ENCODE peak calls at places on chromosomes 4 and X, in eight cellular contexts. R is activated CD8-positive, alpha-beta T cell treated with anti-CD3 and anti-CD28 coated beads for 36 hours; M is NT2/D1; S is activated T-cell treated with anti-CD3 and anti-CD28 coated beads for 24 hours; W is SK-N-MC; B is stimulated activated CD4-positive, alpha-beta T cell treated with anti-CD3 and anti-CD28 coated beads, Interleukin-2, amount 100 ng/mL, for 48 hours; H is EH; T is amniotic stem cell. E is an unnamed sample.
A peak's percentile ranks its signal among the peaks of the same experiment; 100 is the strongest.

GRCh38 chrX:39336709-39337294 is 535.5 kb downstream of the MID1IP1 start:
- DNase-seq in R (peak; percentile 67), M (no peak), S (no peak), W (no peak), B (no peak), H (no peak), T (no peak), E (no peak)

GRCh38 chrX:112967341-112967740 is 126.7 kb upstream of the AMOT start:
- DNase-seq in R (no peak), M (no peak), S (no peak), W (no peak), B (no peak), H (no peak), T (no peak), E (no peak)

GRCh38 chr4:71860643-71861042 is 76.8 kb upstream of the GC start:
- DNase-seq in R (no peak), M (peak; percentile 33), S (no peak), W (no peak), B (no peak), H (no peak), T (no peak), E (peak; percentile 23)

GRCh38 chr4:33052241-33052640 is 2332.1 kb downstream of the PCDH7 start:
- DNase-seq in R (no peak), M (no peak), S (no peak), W (no peak), B (no peak), H (peak; percentile 22), T (no peak), E (no peak)

GRCh38 chrX:80816051-80816450 is 6.4 kb upstream of the BRWD3 start:
- DNase-seq in R (no peak), M (no peak), S (no peak), W (no peak), B (no peak), H (no peak), T (no peak), E (no peak)

GRCh38 chrX:147900349-147900748 is 11.4 kb upstream of the FMR1 start:
- DNase-seq in R (no peak), M (peak; percentile 11), S (no peak), W (no peak), B (no peak), H (no peak), T (no peak), E (no peak)

GRCh38 chrX:120111611-120112010 is 4.1 kb downstream of the RHOXF1 start:
- DNase-seq in R (no peak), M (no peak), S (no peak), W (no peak), B (no peak), H (no peak), T (no peak), E (no peak)

GRCh38 chrX:67536564-67536963 is 7.3 kb upstream of the AR start:
- DNase-seq in R (no peak), M (no peak), S (no peak), W (no peak), B (no peak), H (no peak), T (no peak), E (no peak)

GRCh38 chrX:39990388-39990787 is 107.4 kb downstream of the BCOR start:
- DNase-seq in R (no peak), M (no peak), S (no peak), W (no peak), B (no peak), H (no peak), T (no peak), E (no peak)

GRCh38 chr4:150080875-150081274 is 2.6 kb downstream of the DCLK2 start:
- DNase-seq in R (no peak), M (no peak), S (no peak), W (no peak), B (no peak), H (peak; percentile 48), T (no peak), E (no peak)

GRCh38 chrX:3518870-3519269 is 172.4 kb upstream of the MXRA5 start:
- DNase-seq in R (no peak), M (no peak), S (no peak), W (no peak), B (no peak), H (peak; percentile 95), T (peak; percentile 85), E (peak; percentile 97)

GRCh38 chrX:130263016-130263415 is 5.7 kb downstream of the ZNF280C start:
- DNase-seq in R (no peak), M (no peak), S (no peak), W (no peak), B (no peak), H (peak; percentile 35), T (no peak), E (no peak)

GRCh38 chr4:26525136-26525535 is 34.9 kb upstream of the CCKAR start:
- DNase-seq in R (no peak), M (no peak), S (no peak), W (no peak), B (no peak), H (peak; percentile 81), T (no peak), E (peak; percentile 75)

GRCh38 chr4:170138580-170139194 is 48.9 kb upstream of the AADAT start:
- DNase-seq in R (peak; percentile 85), M (peak; percentile 78), S (peak; percentile 61), W (peak; percentile 52), B (peak; percentile 79), H (peak; percentile 74), T (peak; percentile 42), E (peak; percentile 70)

GRCh38 chr4:123813901-123814300 is 417.3 kb downstream of the SPRY1 start:
- DNase-seq in R (no peak), M (no peak), S (no peak), W (no peak), B (no peak), H (no peak), T (no peak), E (no peak)

GRCh38 chr4:26050212-26050643 is 136.2 kb downstream of the SMIM20 start:
- DNase-seq in R (no peak), M (no peak), S (no peak), W (no peak), B (no peak), H (no peak), T (no peak), E (no peak)

GRCh38 chrX:41553688-41554087 is 106.5 kb downstream of the NYX start:
- DNase-seq in R (no peak), M (no peak), S (no peak), W (no peak), B (no peak), H (peak; percentile 49), T (no peak), E (no peak)

GRCh38 chrX:9171841-9172240 is 137.9 kb upstream of the FAM9B start:
- DNase-seq in R (no peak), M (no peak), S (no peak), W (no peak), B (no peak), H (peak; percentile 84), T (no peak), E (peak; percentile 21)

GRCh38 chr4:168724960-168725359 is 228.1 kb downstream of the PALLD start:
- DNase-seq in R (no peak), M (no peak), S (no peak), W (no peak), B (no peak), H (peak; percentile 82), T (no peak), E (peak; percentile 71)

GRCh38 chrX:34764842-34765241 is 107.8 kb upstream of the TMEM47 start:
- DNase-seq in R (no peak), M (peak; percentile 44), S (no peak), W (no peak), B (no peak), H (no peak), T (no peak), E (no peak)

GRCh38 chrX:107542500-107542899 is 85.8 kb upstream of the PRPS1 start:
- DNase-seq in R (no peak), M (no peak), S (no peak), W (no peak), B (no peak), H (peak; percentile 23), T (no peak), E (peak; percentile 17)

GRCh38 chrX:49042581-49043219 is 457 bp downstream of the TFE3 start:
- DNase-seq in R (no peak), M (no peak), S (no peak), W (no peak), B (no peak), H (peak; percentile 28), T (no peak), E (no peak)

GRCh38 chrX:134024686-134025377 is 39.4 kb upstream of the GPC3 start:
- DNase-seq in R (no peak), M (no peak), S (no peak), W (no peak), B (no peak), H (no peak), T (no peak), E (no peak)

GRCh38 chr4:54539500-54540029 is 118.2 kb upstream of the KIT start:
- DNase-seq in R (peak; percentile 20), M (peak; percentile 16), S (no peak), W (no peak), B (no peak), H (peak; percentile 91), T (peak; percentile 55), E (peak; percentile 39)

GRCh38 chr4:77665381-77666069 is 59.9 kb downstream of the CXCL13 start:
- DNase-seq in R (no peak), M (no peak), S (no peak), W (no peak), B (no peak), H (no peak), T (no peak), E (no peak)